ENCODE peak calls at places on chromosomes 5 and 9, in six cellular contexts. I, P, M, W, Q and V are unnamed samples.
A peak's percentile ranks its signal among the peaks of the same experiment; 100 is the strongest.

GRCh38 chr9:126056312-126057021 is 270.2 kb upstream of the MVB12B start:
- DNase-seq in P (no peak), W (no peak), I (no peak), M (no peak), Q (no peak), V (no peak)

GRCh38 chr9:78677326-78677725 is 380.4 kb downstream of the PSAT1 start:
- DNase-seq in I (peak; percentile 86), P (no peak), W (no peak), M (no peak), Q (no peak), V (no peak)

GRCh38 chr9:86272221-86272620 is 10.1 kb downstream of the ISCA1 start:
- DNase-seq in I (no peak), P (no peak), M (no peak), Q (no peak), W (no peak), V (no peak)

GRCh38 chr9:12956805-12957204 is 182.0 kb downstream of the LURAP1L start:
- DNase-seq in P (no peak), I (no peak), W (no peak), Q (no peak), M (no peak), V (no peak)

GRCh38 chr5:176173647-176174046 is 64.6 kb upstream of the SIMC1 start:
- DNase-seq in I (no peak), P (no peak), Q (no peak), M (no peak), W (no peak), V (no peak)

GRCh38 chr5:181190711-181191525 is 14.1 kb downstream of the TRIM7 start:
- DNase-seq in P (no peak), M (peak; percentile 37), Q (peak; percentile 70), I (peak; percentile 59), W (no peak), V (peak; percentile 44)

GRCh38 chr5:134561871-134562296 is 36.4 kb downstream of the JADE2 start:
- DNase-seq in I (peak; percentile 85), W (no peak), Q (peak; percentile 70), M (peak; percentile 33), P (no peak), V (no peak)

GRCh38 chr5:32320576-32320975 is 7.8 kb upstream of the MTMR12 start:
- DNase-seq in P (no peak), Q (no peak), I (no peak), M (no peak), W (no peak), V (no peak)

GRCh38 chr9:113772121-113772885 is 103.8 kb upstream of the ZNF618 start:
- DNase-seq in Q (no peak), W (no peak), P (peak; percentile 13), I (peak; percentile 75), M (no peak), V (no peak)

GRCh38 chr5:153659337-153659736 is 168.9 kb downstream of the GRIA1 start:
- DNase-seq in P (no peak), M (no peak), W (no peak), Q (peak; percentile 55), I (peak; percentile 93), V (no peak)

GRCh38 chr9:121603028-121603427 is 48.4 kb upstream of the DAB2IP start:
- DNase-seq in P (no peak), Q (no peak), I (no peak), M (no peak), W (no peak), V (no peak)

GRCh38 chr5:32531885-32532520 is 53.4 kb upstream of the SUB1 start:
- DNase-seq in W (no peak), M (peak; percentile 57), P (no peak), I (peak; percentile 43), Q (peak; percentile 52), V (peak; percentile 49)

DNA sequence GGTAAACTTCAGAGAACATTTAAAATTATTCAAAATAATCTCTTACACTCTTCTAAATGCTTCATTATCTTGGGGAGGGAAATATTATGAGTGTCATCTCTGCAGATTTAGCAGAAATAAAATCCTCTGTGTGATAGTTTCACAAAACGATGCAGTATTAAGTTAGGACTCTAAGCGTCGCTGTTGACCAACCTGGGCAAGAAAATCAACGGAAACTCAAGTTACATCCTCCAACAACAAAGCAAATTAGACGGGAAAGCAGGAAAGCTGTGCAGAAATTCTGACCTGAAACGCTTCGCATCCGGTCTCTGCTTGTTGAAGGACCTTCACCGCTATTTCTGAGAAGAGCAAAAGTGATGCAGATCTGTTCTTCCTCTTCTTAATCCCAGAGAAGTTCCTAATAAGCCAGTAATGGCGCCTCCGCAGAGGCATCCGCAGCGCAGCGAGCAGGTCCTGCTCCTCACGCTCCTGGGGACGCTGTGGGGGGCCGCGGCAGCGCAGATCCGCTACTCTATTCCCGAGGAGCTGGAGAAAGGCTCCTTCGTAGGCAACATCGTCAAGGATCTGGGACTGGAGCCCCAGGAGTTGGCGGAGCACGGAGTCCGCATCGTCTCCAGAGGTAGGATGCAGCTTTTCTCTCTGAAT is at the start of gene PCDHGA6:
- DNase-seq in I (peak; percentile 25), Q (no peak), M (no peak), W (no peak), P (no peak), V (no peak)
- H3K9me3 ChIP-seq in I (peaks cover 2% of the 10 kb centered on the region), Q (peaks cover 45% of the 10 kb centered on the region), M (no peaks in the 10 kb centered on the region), W (peaks cover 99% of the 10 kb centered on the region), P (peaks cover 94% of the 10 kb centered on the region), V (peaks cover 5% of the 10 kb centered on the region)

DNA sequence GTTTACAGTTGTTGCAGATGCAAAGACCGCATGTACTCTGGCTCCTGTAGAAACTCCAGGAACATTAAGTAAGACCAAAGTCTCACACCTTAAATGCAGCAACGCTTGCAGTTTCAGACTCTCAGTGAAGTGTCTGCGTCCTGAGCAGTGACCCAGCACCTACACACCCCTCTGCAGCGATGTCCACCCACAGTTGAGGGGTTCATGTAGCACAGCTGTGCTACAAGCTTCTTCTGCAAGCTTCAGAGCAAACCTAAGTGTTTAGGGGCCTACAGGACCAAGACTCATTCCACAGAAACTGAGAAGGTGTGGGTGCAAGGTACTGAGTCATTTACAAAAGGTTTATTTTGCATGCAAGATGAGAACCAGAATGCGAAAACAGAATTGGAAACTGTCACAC is 191.0 kb downstream of the IRX2 start:
- DNase-seq in I (no peak), W (no peak), P (no peak), M (no peak), Q (no peak), V (no peak)
- H3K9me3 ChIP-seq in I (no peaks in the 10 kb centered on the region), W (peaks cover 42% of the 10 kb centered on the region), P (no peaks in the 10 kb centered on the region), M (no peaks in the 10 kb centered on the region), Q (no peaks in the 10 kb centered on the region), V (no peaks in the 10 kb centered on the region)

GRCh38 chr5:169448826-169449225 is 134.7 kb upstream of the SPDL1 start:
- DNase-seq in M (no peak), Q (no peak), P (no peak), W (no peak), I (no peak), V (no peak)
- H3K9me3 ChIP-seq in M (no peaks in the 10 kb centered on the region), Q (no peaks in the 10 kb centered on the region), P (no peaks in the 10 kb centered on the region), W (no peaks in the 10 kb centered on the region), I (no peaks in the 10 kb centered on the region), V (no peaks in the 10 kb centered on the region)

GRCh38 chr5:142913728-142914338 is 143.7 kb downstream of the ARHGAP26 start:
- DNase-seq in W (no peak), M (peak; percentile 65), I (no peak), Q (no peak), P (no peak), V (no peak)
- H3K9me3 ChIP-seq in W (no peaks in the 10 kb centered on the region), M (no peaks in the 10 kb centered on the region), I (no peaks in the 10 kb centered on the region), Q (no peaks in the 10 kb centered on the region), P (no peaks in the 10 kb centered on the region), V (no peaks in the 10 kb centered on the region)

DNA sequence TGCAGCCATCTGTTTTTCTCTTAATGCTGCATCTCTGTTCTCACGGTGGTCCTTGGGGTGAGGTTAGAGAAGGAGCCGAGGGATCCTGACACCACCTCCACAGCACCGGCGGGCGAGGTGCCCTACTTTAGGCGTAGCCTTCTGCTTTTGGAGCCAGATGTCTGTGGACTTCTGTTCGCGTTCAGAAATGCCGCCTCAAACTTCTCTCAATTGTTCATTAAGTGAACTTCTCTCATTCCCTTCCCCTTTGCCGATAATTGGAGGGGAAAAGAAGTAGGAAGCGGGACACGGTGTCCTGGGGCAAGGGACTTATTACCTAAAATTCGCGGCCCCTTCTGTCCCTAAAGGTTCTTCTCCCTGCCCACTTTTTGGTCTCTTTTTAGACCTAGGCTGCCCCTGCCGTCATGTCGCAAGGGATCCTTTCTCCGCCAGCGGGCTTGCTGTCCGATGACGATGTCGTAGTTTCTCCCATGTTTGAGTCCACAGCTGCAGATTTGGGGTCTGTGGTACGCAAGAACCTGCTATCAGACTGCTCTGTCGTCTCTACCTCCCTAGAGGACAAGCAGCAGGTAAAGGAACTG is 455 bp downstream of the KIF20A start:
- DNase-seq in P (no peak), M (no peak), Q (no peak), I (peak; percentile 4), W (no peak), V (no peak)
- H3K9me3 ChIP-seq in P (no peaks in the 10 kb centered on the region), M (no peaks in the 10 kb centered on the region), Q (no peaks in the 10 kb centered on the region), I (no peaks in the 10 kb centered on the region), W (no peaks in the 10 kb centered on the region), V (no peaks in the 10 kb centered on the region)

GRCh38 chr9:111794837-111795556 is at the start of gene SHOC1:
- DNase-seq in I (no peak), W (no peak), Q (no peak), M (no peak), P (no peak), V (no peak)
- H3K9me3 ChIP-seq in I (no peaks in the 10 kb centered on the region), W (no peaks in the 10 kb centered on the region), Q (no peaks in the 10 kb centered on the region), M (no peaks in the 10 kb centered on the region), P (no peaks in the 10 kb centered on the region), V (no peaks in the 10 kb centered on the region)

GRCh38 chr5:2369178-2369577 is 382.3 kb downstream of the IRX2 start:
- DNase-seq in M (no peak), Q (no peak), I (no peak), P (no peak), W (no peak), V (no peak)
- H3K9me3 ChIP-seq in M (peaks cover 13% of the 10 kb centered on the region), Q (peaks cover 2% of the 10 kb centered on the region), I (peaks cover 6% of the 10 kb centered on the region), P (no peaks in the 10 kb centered on the region), W (peaks cover 53% of the 10 kb centered on the region), V (no peaks in the 10 kb centered on the region)

DNA sequence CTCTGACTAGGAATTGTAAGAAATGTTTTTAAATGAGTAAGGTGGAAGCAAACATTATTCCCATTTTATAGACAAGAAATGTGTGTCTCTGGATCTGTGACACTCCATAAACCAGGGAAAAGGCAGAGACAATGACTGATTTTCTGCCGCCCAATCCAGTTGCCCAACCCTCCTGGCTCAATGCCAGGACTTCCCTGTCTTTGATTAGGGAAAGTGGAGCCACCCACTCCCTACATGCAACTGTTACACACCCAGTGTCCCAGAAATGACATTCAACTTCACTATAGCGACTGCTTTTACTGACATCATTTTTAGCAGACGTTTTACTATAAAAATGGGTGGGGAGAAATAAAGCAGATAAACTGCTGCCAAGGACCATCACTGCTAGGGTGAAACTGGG is 79.7 kb downstream of the THBS4 start:
- DNase-seq in Q (no peak), W (no peak), P (no peak), M (no peak), I (no peak), V (no peak)
- H3K9me3 ChIP-seq in Q (no peaks in the 10 kb centered on the region), W (no peaks in the 10 kb centered on the region), P (no peaks in the 10 kb centered on the region), M (no peaks in the 10 kb centered on the region), I (no peaks in the 10 kb centered on the region), V (no peaks in the 10 kb centered on the region)

DNA sequence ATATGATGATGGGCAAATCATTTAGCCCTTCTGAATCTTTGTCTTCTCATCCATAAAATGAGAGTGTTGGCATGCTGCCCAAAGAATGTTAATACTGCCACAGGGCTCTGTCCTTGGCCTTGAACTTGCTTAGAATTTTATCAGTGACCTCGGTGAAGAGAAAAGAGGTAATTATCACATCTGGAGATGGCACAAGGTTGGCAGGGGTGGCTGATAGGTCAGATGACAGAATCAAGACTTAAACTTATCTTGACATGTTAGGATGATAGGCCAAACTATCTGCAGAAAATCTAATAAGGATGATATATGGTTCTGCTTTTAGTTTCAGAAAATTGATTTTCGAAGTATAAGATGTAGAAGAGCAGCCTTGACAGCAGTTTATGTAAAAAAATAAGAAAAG is 599.1 kb upstream of the CLINT1 start:
- DNase-seq in P (no peak), I (no peak), Q (no peak), M (no peak), W (no peak), V (no peak)
- H3K9me3 ChIP-seq in P (no peaks in the 10 kb centered on the region), I (no peaks in the 10 kb centered on the region), Q (no peaks in the 10 kb centered on the region), M (no peaks in the 10 kb centered on the region), W (no peaks in the 10 kb centered on the region), V (no peaks in the 10 kb centered on the region)